ENCODE peak calls at places on chromosome 7, in eight cellular contexts. Q is RCC 7860, W is germinal center, C is Kasumi-1, V is mammary epithelial cell, F is tibial artery, H is T-helper 1 cell, I is GM12865. E is an unnamed sample.

GRCh38 chr7:116930156-116930913 is 23.0 kb upstream of the ST7 start:
- DNase-seq in Q (peak; percentile 74), W (peak; percentile 71), C (peak; percentile 69), V (peak; percentile 61), F (peak; percentile 87), H (peak; percentile 54), I (peak; percentile 84), E (peak; percentile 44)

GRCh38 chr7:568681-569035 is 49.0 kb upstream of the PDGFA start:
- DNase-seq in Q (no peak), W (no peak), C (no peak), V (no peak), F (no peak), H (no peak), I (no peak), E (no peak)

GRCh38 chr7:112204072-112204775 is 2.0 kb downstream of the DOCK4 start:
- DNase-seq in Q (no peak), W (no peak), C (no peak), V (peak; percentile 42), F (no peak), H (peak; percentile 18), I (no peak), E (no peak)

GRCh38 chr7:28180364-28181147 is at the start of gene JAZF1:
- DNase-seq in Q (no peak), W (peak; percentile 64), C (no peak), V (peak; percentile 30), F (peak; percentile 83), H (peak; percentile 20), I (peak; percentile 4), E (peak; percentile 67)

GRCh38 chr7:27520828-27521790 is 141.6 kb downstream of the HIBADH start:
- DNase-seq in Q (no peak), W (no peak), C (no peak), V (no peak), F (no peak), H (no peak), I (no peak), E (no peak)

GRCh38 chr7:130062246-130062645 is 8.1 kb upstream of the KLHDC10 start:
- DNase-seq in Q (no peak), W (no peak), C (no peak), V (no peak), F (no peak), H (no peak), I (no peak), E (no peak)

GRCh38 chr7:94509264-94509878 is at the start of gene CASD1:
- DNase-seq in Q (peak; percentile 31), W (no peak), C (peak; percentile 47), V (peak; percentile 12), F (peak; percentile 70), H (peak; percentile 65), I (peak; percentile 80), E (peak; percentile 43)

GRCh38 chr7:90430614-90431445 is 27.6 kb downstream of the CLDN12 start:
- DNase-seq in Q (no peak), W (no peak), C (no peak), V (no peak), F (no peak), H (no peak), I (no peak), E (no peak)

GRCh38 chr7:21941570-21942224 is 4.0 kb downstream of the CDCA7L start:
- DNase-seq in Q (no peak), W (peak; percentile 77), C (peak; percentile 96), V (peak; percentile 38), F (no peak), H (peak; percentile 12), I (peak; percentile 50), E (no peak)

GRCh38 chr7:117259626-117260025 is 63.2 kb downstream of the WNT2 start:
- DNase-seq in Q (no peak), W (no peak), C (no peak), V (peak; percentile 26), F (no peak), H (no peak), I (no peak), E (no peak)

GRCh38 chr7:194257-194995 is 2.1 kb downstream of the FAM20C start:
- DNase-seq in Q (no peak), W (no peak), C (no peak), V (no peak), F (no peak), H (no peak), I (no peak), E (no peak)

GRCh38 chr7:159094919-159095915 is 49.5 kb downstream of the VIPR2 start:
- DNase-seq in Q (no peak), W (no peak), C (no peak), V (no peak), F (no peak), H (no peak), I (no peak), E (no peak)

GRCh38 chr7:80154656-80155325 is 20.2 kb downstream of the GNAI1 start:
- DNase-seq in Q (no peak), W (no peak), C (no peak), V (no peak), F (no peak), H (no peak), I (no peak), E (no peak)

GRCh38 chr7:133139350-133139749 is 57.5 kb upstream of the CHCHD3 start:
- DNase-seq in Q (no peak), W (no peak), C (peak; percentile 38), V (peak; percentile 25), F (no peak), H (no peak), I (peak; percentile 2), E (no peak)

GRCh38 chr7:34463830-34464229 is 194.2 kb upstream of the NPSR1 start:
- DNase-seq in Q (peak; percentile 30), W (no peak), C (no peak), V (peak; percentile 94), F (no peak), H (no peak), I (no peak), E (no peak)

E was measured in NCI-H774.